ENCODE peak calls at places on chromosomes 3 and 15, in seven cellular contexts. P, S, D, A, F, Q and C are unnamed samples.

GRCh38 chr15:60745469-60745971 is 266.6 kb upstream of the ICE2 start:
- DNase-seq in D (no peak), A (peak), Q (no peak), F (peak), P (peak), S (no peak), C (no peak)

GRCh38 chr3:5542472-5542871 is 355.0 kb downstream of the EDEM1 start:
- DNase-seq in A (no peak), Q (no peak), S (no peak), P (no peak), D (no peak), F (no peak), C (no peak)

GRCh38 chr3:113174806-113175490 is 36.4 kb upstream of the BOC start:
- DNase-seq in F (no peak), A (peak), Q (no peak), D (no peak), P (no peak), S (no peak), C (no peak)

GRCh38 chr15:50058231-50058630 is 60.8 kb downstream of the ATP8B4 start:
- DNase-seq in P (no peak), F (no peak), Q (no peak), S (no peak), D (no peak), A (peak), C (no peak)

GRCh38 chr3:30996467-30996866 is 102.0 kb upstream of the GADL1 start:
- DNase-seq in F (no peak), A (no peak), P (no peak), D (no peak), S (no peak), Q (no peak), C (no peak)

GRCh38 chr3:24493951-24494615 is 567 bp downstream of the THRB start:
- DNase-seq in Q (peak), F (peak), S (peak), P (peak), A (no peak), D (peak), C (peak)

GRCh38 chr15:88243895-88244787 is 12.4 kb downstream of the NTRK3 start:
- DNase-seq in S (no peak), Q (no peak), A (peak), F (no peak), D (no peak), P (no peak), C (no peak)

GRCh38 chr3:106629215-106629832 is 747.9 kb upstream of the CCDC54 start:
- DNase-seq in S (no peak), A (no peak), P (no peak), D (no peak), F (no peak), Q (no peak), C (no peak)

GRCh38 chr15:24944939-24945338 is 9.8 kb upstream of the SNRPN start:
- DNase-seq in P (no peak), D (no peak), S (no peak), Q (no peak), F (no peak), A (peak), C (no peak)

GRCh38 chr3:50806806-50807205 is 132.1 kb downstream of the DOCK3 start:
- DNase-seq in F (no peak), S (no peak), A (no peak), P (no peak), Q (no peak), D (no peak), C (peak)

GRCh38 chr3:177928156-177928555 is 608.1 kb upstream of the KCNMB2 start:
- DNase-seq in Q (no peak), D (no peak), S (no peak), F (no peak), A (peak), P (no peak), C (no peak)

GRCh38 chr15:83498801-83499200 is 51.7 kb downstream of the SH3GL3 start:
- DNase-seq in S (no peak), P (no peak), Q (no peak), D (no peak), A (no peak), F (no peak), C (no peak)

GRCh38 chr15:88246666-88247446 is 9.7 kb downstream of the NTRK3 start:
- DNase-seq in F (peak), Q (peak), A (peak), P (peak), D (no peak), S (peak), C (peak)

GRCh38 chr3:54299169-54299935 is 177.0 kb downstream of the CACNA2D3 start:
- DNase-seq in P (no peak), F (no peak), Q (no peak), A (no peak), S (no peak), D (no peak), C (no peak)

GRCh38 chr3:45572755-45573154 is 21.8 kb upstream of the LIMD1 start:
- DNase-seq in S (no peak), A (no peak), P (no peak), Q (no peak), F (no peak), D (no peak), C (no peak)

GRCh38 chr3:101829066-101829830 is 20.1 kb upstream of the NFKBIZ start:
- DNase-seq in P (peak), F (peak), D (peak), S (peak), Q (no peak), A (peak), C (no peak)

GRCh38 chr3:146594843-146595482 is 10.2 kb downstream of the PLSCR5 start:
- DNase-seq in Q (no peak), S (peak), A (peak), P (no peak), F (no peak), D (no peak), C (no peak)

GRCh38 chr15:75745305-75745704 is 32.7 kb upstream of the CSPG4 start:
- DNase-seq in A (no peak), P (no peak), Q (no peak), S (no peak), D (no peak), F (no peak), C (no peak)
- H3K27ac ChIP-seq in A (no peak), P (no peak), Q (no peak), S (no peak), D (no peak), F (no peak), C (no peak)

DNA sequence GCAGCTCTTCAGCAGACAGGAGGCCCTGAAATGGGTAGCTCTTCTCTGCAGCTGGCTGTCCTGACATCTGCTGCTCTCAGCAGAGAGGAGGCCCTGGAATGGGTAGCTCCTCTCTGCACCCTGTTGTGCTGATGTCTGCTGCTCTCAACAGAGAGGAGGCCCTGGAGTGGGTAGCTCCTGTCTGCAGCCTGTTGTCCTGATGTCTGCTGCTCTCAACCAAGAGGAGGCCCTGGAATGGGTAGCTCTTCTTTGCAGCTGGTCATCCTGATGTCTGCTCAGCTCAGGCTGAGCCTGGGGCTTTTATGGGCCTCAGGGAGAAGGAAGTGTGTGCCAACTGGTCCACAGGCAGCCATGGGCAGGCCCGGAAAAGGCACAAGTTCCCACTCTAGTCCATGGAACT is 66.6 kb downstream of the PIK3CB start:
- DNase-seq in A (no peak), D (no peak), P (no peak), S (no peak), Q (no peak), F (no peak), C (no peak)
- H3K4me3 ChIP-seq in A (no peak), D (no peak), P (no peak), S (no peak), Q (no peak), F (no peak), C (no peak)

GRCh38 chr3:188700918-188701317 is 470.9 kb upstream of the TPRG1 start:
- DNase-seq in Q (no peak), F (no peak), A (no peak), D (no peak), P (no peak), S (no peak), C (no peak)
- H3K27ac ChIP-seq in Q (no peak), F (no peak), A (no peak), D (no peak), P (no peak), S (peak), C (no peak)

DNA sequence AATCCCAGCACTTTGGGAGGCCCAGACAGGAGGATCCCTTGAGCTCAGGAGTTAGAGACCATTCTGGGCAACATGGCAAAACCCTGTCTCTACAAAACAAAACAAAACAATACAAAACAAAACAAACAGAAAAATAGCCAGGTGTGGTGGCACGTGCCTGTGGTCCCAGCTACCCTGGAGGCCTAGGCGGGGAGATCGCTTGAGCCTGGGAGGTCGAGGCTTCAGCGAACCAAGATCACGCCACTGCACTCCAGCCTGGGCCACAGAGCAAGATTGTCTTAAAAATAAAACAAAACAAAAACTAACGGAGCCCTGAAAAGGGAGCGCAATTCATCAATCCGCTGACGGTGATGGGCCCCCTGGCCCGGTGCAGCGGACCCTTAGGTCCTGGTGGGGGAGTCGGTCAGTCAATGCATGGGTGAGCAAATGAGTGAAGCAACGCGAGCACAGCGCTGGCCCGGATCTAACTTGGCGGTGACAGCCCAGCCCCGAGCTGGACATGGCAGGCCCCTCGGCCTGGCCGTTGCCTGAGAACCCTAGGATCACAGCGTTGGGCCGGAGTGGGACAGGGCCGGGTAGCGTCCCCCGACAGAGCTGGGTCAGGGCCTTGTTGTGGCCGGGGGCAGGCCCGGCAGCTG is 52.4 kb upstream of the BLM start:
- DNase-seq in D (no peak), S (peak), F (peak), A (peak), P (peak), Q (peak), C (peak)
- H3K4me3 ChIP-seq in D (peak), S (peak), F (peak), A (peak), P (peak), Q (peak), C (peak)

GRCh38 chr3:108300103-108300849 is 3.9 kb downstream of the HHLA2 start:
- DNase-seq in A (no peak), S (no peak), D (no peak), P (no peak), Q (no peak), F (no peak), C (no peak)

GRCh38 chr3:108297636-108298035 is 1.3 kb downstream of the HHLA2 start:
- DNase-seq in S (no peak), D (no peak), F (peak), Q (no peak), P (peak), A (no peak), C (peak)

GRCh38 chr3:108301695-108302404 is 5.5 kb downstream of the HHLA2 start:
- DNase-seq in Q (no peak), D (no peak), A (peak), S (no peak), P (no peak), F (no peak), C (no peak)

GRCh38 chr3:108296239-108296638 is at the start of gene HHLA2:
- DNase-seq in S (no peak), P (no peak), F (peak), D (no peak), Q (no peak), A (peak), C (no peak)

DNA sequence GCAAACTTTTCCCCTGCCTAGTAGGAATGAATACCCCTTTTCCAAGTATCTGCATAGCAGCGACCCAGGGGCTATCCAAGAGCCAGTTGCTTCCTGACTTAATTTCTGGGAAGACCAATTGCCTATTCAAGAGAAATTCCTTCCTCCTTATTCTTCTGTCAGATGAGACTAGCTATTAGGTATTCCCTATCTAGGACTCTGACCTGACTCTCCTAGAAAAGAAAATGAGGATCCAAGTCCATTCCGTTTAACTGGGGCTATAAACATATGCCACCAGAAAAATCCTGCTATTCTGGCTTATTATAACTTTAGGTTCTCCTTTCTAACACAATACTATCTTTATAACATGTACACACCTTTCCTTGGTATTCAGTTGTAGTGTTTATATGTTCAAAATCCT is 1.7 kb downstream of the HHLA2 start:
- DNase-seq in Q (no peak), D (no peak), A (no peak), P (no peak), S (no peak), F (no peak), C (peak)
- H3K27ac ChIP-seq in Q (no peak), D (no peak), A (no peak), P (no peak), S (no peak), F (peak), C (no peak)

GRCh38 chr3:188240189-188240981 is 86.4 kb downstream of the LPP start:
- DNase-seq in A (no peak), Q (no peak), F (no peak), S (no peak), D (no peak), P (peak), C (no peak)
- H3K4me3 ChIP-seq in A (no peak), Q (no peak), F (no peak), S (no peak), D (peak), P (no peak), C (no peak)

GRCh38 chr15:65769482-65769881 is 22.6 kb downstream of the DENND4A start:
- DNase-seq in D (no peak), P (no peak), F (no peak), S (no peak), Q (no peak), A (no peak), C (no peak)

GRCh38 chr15:65771870-65772269 is 20.2 kb downstream of the DENND4A start:
- DNase-seq in S (no peak), D (no peak), F (no peak), A (no peak), P (no peak), Q (no peak), C (no peak)

GRCh38 chr15:65777053-65777452 is 15.0 kb downstream of the DENND4A start:
- DNase-seq in S (no peak), Q (no peak), F (no peak), P (no peak), D (no peak), A (no peak), C (no peak)

GRCh38 chr15:65773386-65774111 is 18.5 kb downstream of the DENND4A start:
- DNase-seq in S (no peak), P (no peak), Q (no peak), F (no peak), A (no peak), D (no peak), C (no peak)

GRCh38 chr15:65772909-65773308 is 19.2 kb downstream of the DENND4A start:
- DNase-seq in P (no peak), F (no peak), A (no peak), S (no peak), Q (no peak), D (no peak), C (no peak)
- H3K27ac ChIP-seq in P (no peak), F (no peak), A (no peak), S (peak), Q (no peak), D (no peak), C (no peak)

GRCh38 chr3:192905980-192906678 is 11.5 kb downstream of the MB21D2 start:
- DNase-seq in D (no peak), S (no peak), A (no peak), F (no peak), P (no peak), Q (no peak), C (peak)
- H3K4me3 ChIP-seq in D (no peak), S (no peak), A (no peak), F (no peak), P (no peak), Q (no peak), C (no peak)

GRCh38 chr15:70710714-70711113 is 52.6 kb downstream of the UACA start:
- DNase-seq in Q (no peak), A (no peak), S (no peak), P (no peak), D (no peak), F (no peak), C (no peak)

GRCh38 chr15:70715840-70716510 is 47.4 kb downstream of the UACA start:
- DNase-seq in P (no peak), A (peak), Q (no peak), F (no peak), D (no peak), S (no peak), C (peak)

GRCh38 chr15:70714575-70714974 is 48.8 kb downstream of the UACA start:
- DNase-seq in Q (no peak), F (no peak), S (no peak), P (no peak), A (no peak), D (no peak), C (no peak)

GRCh38 chr15:70717237-70717793 is 46.0 kb downstream of the UACA start:
- DNase-seq in D (no peak), Q (no peak), S (no peak), F (no peak), A (peak), P (no peak), C (no peak)

GRCh38 chr15:70713547-70714414 is 49.6 kb downstream of the UACA start:
- DNase-seq in P (no peak), F (no peak), A (peak), D (no peak), Q (no peak), S (no peak), C (peak)
- H3K27ac ChIP-seq in P (peak), F (no peak), A (no peak), D (peak), Q (peak), S (peak), C (peak)